ENCODE peak calls at places on chromosomes 11 and 22, in nine cellular contexts. One of them, this sample, is unnamed.

GRCh38 chr11:71197096-71197495 is 55.3 kb downstream of the SHANK2 start:
- DNase-seq in activated T-cell treated with anti-CD3 and anti-CD28 coated beads for 4 hours: no peak
- DNase-seq in GM12865: no peak
- DNase-seq in HEK293T: no peak
- DNase-seq in COR-L47: no peak
- DNase-seq in osteoblast: no peak
- DNase-seq in NCI-H460: no peak
- DNase-seq in mesenteric fat pad: no peak
- DNase-seq in ovary: no peak
- DNase-seq in this sample: no peak

GRCh38 chr22:39947488-39948216 is 12.5 kb upstream of the TMA7B start:
- DNase-seq in GM12865: no peak
- DNase-seq in HEK293T: no peak
- DNase-seq in activated T-cell treated with anti-CD3 and anti-CD28 coated beads for 4 hours: no peak
- DNase-seq in osteoblast: no peak
- DNase-seq in NCI-H460: no peak
- DNase-seq in mesenteric fat pad: no peak
- DNase-seq in COR-L47: no peak
- DNase-seq in ovary: no peak
- DNase-seq in this sample: peak

GRCh38 chr22:40472036-40472435 is 101.6 kb downstream of the SGSM3 start:
- DNase-seq in NCI-H460: no peak
- DNase-seq in COR-L47: no peak
- DNase-seq in GM12865: no peak
- DNase-seq in activated T-cell treated with anti-CD3 and anti-CD28 coated beads for 4 hours: no peak
- DNase-seq in HEK293T: no peak
- DNase-seq in ovary: no peak
- DNase-seq in mesenteric fat pad: no peak
- DNase-seq in osteoblast: no peak
- DNase-seq in this sample: no peak

GRCh38 chr11:113142508-113142907 is 171.9 kb upstream of the TTC12 start:
- DNase-seq in NCI-H460: no peak
- DNase-seq in COR-L47: no peak
- DNase-seq in GM12865: no peak
- DNase-seq in HEK293T: no peak
- DNase-seq in activated T-cell treated with anti-CD3 and anti-CD28 coated beads for 4 hours: no peak
- DNase-seq in osteoblast: no peak
- DNase-seq in ovary: no peak
- DNase-seq in mesenteric fat pad: no peak
- DNase-seq in this sample: peak

GRCh38 chr22:42439821-42440674 is 7.8 kb upstream of the NFAM1 start:
- DNase-seq in COR-L47: no peak
- DNase-seq in GM12865: peak
- DNase-seq in NCI-H460: no peak
- DNase-seq in mesenteric fat pad: no peak
- DNase-seq in activated T-cell treated with anti-CD3 and anti-CD28 coated beads for 4 hours: no peak
- DNase-seq in osteoblast: peak
- DNase-seq in HEK293T: no peak
- DNase-seq in ovary: no peak
- DNase-seq in this sample: peak

GRCh38 chr11:31955838-31956237 is 135.0 kb upstream of the RCN1 start:
- DNase-seq in NCI-H460: no peak
- DNase-seq in GM12865: no peak
- DNase-seq in activated T-cell treated with anti-CD3 and anti-CD28 coated beads for 4 hours: no peak
- DNase-seq in ovary: no peak
- DNase-seq in COR-L47: no peak
- DNase-seq in HEK293T: no peak
- DNase-seq in osteoblast: no peak
- DNase-seq in mesenteric fat pad: no peak
- DNase-seq in this sample: no peak

GRCh38 chr22:46090051-46090591 is 60.2 kb upstream of the PPARA start:
- DNase-seq in HEK293T: no peak
- DNase-seq in osteoblast: no peak
- DNase-seq in activated T-cell treated with anti-CD3 and anti-CD28 coated beads for 4 hours: no peak
- DNase-seq in COR-L47: no peak
- DNase-seq in NCI-H460: no peak
- DNase-seq in GM12865: no peak
- DNase-seq in ovary: peak
- DNase-seq in mesenteric fat pad: no peak
- DNase-seq in this sample: peak

GRCh38 chr11:76253416-76253815 is 47.1 kb upstream of the WNT11 start:
- DNase-seq in ovary: no peak
- DNase-seq in osteoblast: no peak
- DNase-seq in mesenteric fat pad: no peak
- DNase-seq in NCI-H460: no peak
- DNase-seq in GM12865: no peak
- DNase-seq in COR-L47: no peak
- DNase-seq in HEK293T: no peak
- DNase-seq in activated T-cell treated with anti-CD3 and anti-CD28 coated beads for 4 hours: no peak
- DNase-seq in this sample: peak

GRCh38 chr11:124294697-124295096 is 19.1 kb downstream of the OR8D1 start:
- DNase-seq in NCI-H460: no peak
- DNase-seq in GM12865: no peak
- DNase-seq in ovary: no peak
- DNase-seq in activated T-cell treated with anti-CD3 and anti-CD28 coated beads for 4 hours: no peak
- DNase-seq in osteoblast: no peak
- DNase-seq in mesenteric fat pad: no peak
- DNase-seq in COR-L47: no peak
- DNase-seq in HEK293T: no peak
- DNase-seq in this sample: no peak

GRCh38 chr11:20003357-20003756 is 156.9 kb downstream of the DBX1 start:
- DNase-seq in COR-L47: no peak
- DNase-seq in activated T-cell treated with anti-CD3 and anti-CD28 coated beads for 4 hours: no peak
- DNase-seq in GM12865: no peak
- DNase-seq in osteoblast: no peak
- DNase-seq in HEK293T: no peak
- DNase-seq in NCI-H460: no peak
- DNase-seq in mesenteric fat pad: no peak
- DNase-seq in ovary: no peak
- DNase-seq in this sample: peak

GRCh38 chr11:44930588-44931302 is 19.9 kb downstream of the TP53I11 start:
- DNase-seq in GM12865: no peak
- DNase-seq in mesenteric fat pad: no peak
- DNase-seq in activated T-cell treated with anti-CD3 and anti-CD28 coated beads for 4 hours: no peak
- DNase-seq in ovary: no peak
- DNase-seq in HEK293T: no peak
- DNase-seq in COR-L47: no peak
- DNase-seq in osteoblast: no peak
- DNase-seq in NCI-H460: no peak
- DNase-seq in this sample: peak

GRCh38 chr11:20047755-20048154 is 112.5 kb downstream of the DBX1 start:
- DNase-seq in osteoblast: no peak
- DNase-seq in activated T-cell treated with anti-CD3 and anti-CD28 coated beads for 4 hours: no peak
- DNase-seq in mesenteric fat pad: no peak
- DNase-seq in GM12865: no peak
- DNase-seq in HEK293T: no peak
- DNase-seq in NCI-H460: no peak
- DNase-seq in ovary: no peak
- DNase-seq in COR-L47: no peak
- DNase-seq in this sample: no peak

GRCh38 chr11:101428918-101429317 is 154.9 kb downstream of the TRPC6 start:
- DNase-seq in HEK293T: peak
- DNase-seq in activated T-cell treated with anti-CD3 and anti-CD28 coated beads for 4 hours: no peak
- DNase-seq in ovary: no peak
- DNase-seq in COR-L47: no peak
- DNase-seq in osteoblast: no peak
- DNase-seq in GM12865: peak
- DNase-seq in NCI-H460: peak
- DNase-seq in mesenteric fat pad: no peak
- DNase-seq in this sample: no peak

GRCh38 chr11:130600616-130601015 is 152.2 kb downstream of the ADAMTS15 start:
- DNase-seq in osteoblast: no peak
- DNase-seq in COR-L47: no peak
- DNase-seq in ovary: no peak
- DNase-seq in HEK293T: no peak
- DNase-seq in NCI-H460: no peak
- DNase-seq in mesenteric fat pad: no peak
- DNase-seq in activated T-cell treated with anti-CD3 and anti-CD28 coated beads for 4 hours: no peak
- DNase-seq in GM12865: no peak
- DNase-seq in this sample: no peak

GRCh38 chr11:96254854-96255253 is 88.1 kb downstream of the MAML2 start:
- DNase-seq in NCI-H460: no peak
- DNase-seq in mesenteric fat pad: no peak
- DNase-seq in GM12865: no peak
- DNase-seq in COR-L47: no peak
- DNase-seq in HEK293T: no peak
- DNase-seq in osteoblast: no peak
- DNase-seq in activated T-cell treated with anti-CD3 and anti-CD28 coated beads for 4 hours: no peak
- DNase-seq in ovary: no peak
- DNase-seq in this sample: no peak

GRCh38 chr11:113345978-113346377 is 31.6 kb downstream of the TTC12 start:
- DNase-seq in GM12865: no peak
- DNase-seq in NCI-H460: no peak
- DNase-seq in osteoblast: no peak
- DNase-seq in mesenteric fat pad: no peak
- DNase-seq in ovary: no peak
- DNase-seq in COR-L47: no peak
- DNase-seq in HEK293T: no peak
- DNase-seq in activated T-cell treated with anti-CD3 and anti-CD28 coated beads for 4 hours: no peak
- DNase-seq in this sample: no peak

GRCh38 chr22:23815781-23816551 is 22.8 kb downstream of the DERL3 start:
- DNase-seq in HEK293T: no peak
- DNase-seq in COR-L47: no peak
- DNase-seq in osteoblast: no peak
- DNase-seq in activated T-cell treated with anti-CD3 and anti-CD28 coated beads for 4 hours: no peak
- DNase-seq in ovary: no peak
- DNase-seq in mesenteric fat pad: no peak
- DNase-seq in GM12865: no peak
- DNase-seq in NCI-H460: no peak
- DNase-seq in this sample: no peak

GRCh38 chr11:64360403-64360980 is 1.5 kb downstream of the RPS6KA4 start:
- DNase-seq in COR-L47: no peak
- DNase-seq in activated T-cell treated with anti-CD3 and anti-CD28 coated beads for 4 hours: no peak
- DNase-seq in osteoblast: no peak
- DNase-seq in HEK293T: no peak
- DNase-seq in ovary: no peak
- DNase-seq in NCI-H460: no peak
- DNase-seq in mesenteric fat pad: no peak
- DNase-seq in GM12865: no peak
- DNase-seq in this sample: no peak

This sample was measured in NCI-H69.